ENCODE peak calls at places on chromosomes 16 and 17, in five cellular contexts. P, E, X, Q and Z are unnamed samples. For H3K9me3, the result is how much of the 10 kb centered on the place peaks cover.

GRCh38 chr16:27483624-27484023 is 66.1 kb downstream of the GTF3C1 start:
- DNase-seq in X (no peak), P (no peak), Q (no peak), E (no peak), Z (no peak)

GRCh38 chr17:27993723-27994310 is 48.7 kb upstream of the NLK start:
- DNase-seq in P (no peak), E (no peak), Q (no peak), X (no peak), Z (no peak)

GRCh38 chr17:74018116-74018515 is 185.4 kb upstream of the RPL38 start:
- DNase-seq in P (no peak), Q (no peak), E (no peak), X (no peak), Z (no peak)

GRCh38 chr17:27956601-27957445 is 63.7 kb upstream of the LYRM9 start:
- DNase-seq in X (no peak), Q (no peak), P (peak), E (no peak), Z (no peak)

GRCh38 chr17:40536731-40537171 is 28.5 kb downstream of the CCR7 start:
- DNase-seq in P (no peak), X (no peak), Q (peak), E (no peak), Z (no peak)

GRCh38 chr16:58727796-58728568 is 6.1 kb downstream of the GOT2 start:
- DNase-seq in E (no peak), Q (no peak), X (no peak), P (no peak), Z (no peak)

GRCh38 chr17:32568673-32569072 is 81.9 kb downstream of the CDK5R1 start:
- DNase-seq in X (no peak), E (no peak), Q (no peak), P (no peak), Z (no peak)

GRCh38 chr17:6577686-6578263 is 21.4 kb upstream of the PITPNM3 start:
- DNase-seq in Q (no peak), P (no peak), X (no peak), E (no peak), Z (no peak)

GRCh38 chr17:61635913-61636432 is 45.0 kb upstream of the NACA2 start:
- DNase-seq in P (peak), Q (peak), X (no peak), E (peak), Z (peak)

GRCh38 chr17:81911969-81912368 is 770 bp upstream of the PCYT2 start:
- DNase-seq in E (no peak), X (no peak), Q (no peak), P (no peak), Z (no peak)
- H3K4me3 ChIP-seq in E (no peak), X (no peak), Q (no peak), P (no peak), Z (no peak)

DNA sequence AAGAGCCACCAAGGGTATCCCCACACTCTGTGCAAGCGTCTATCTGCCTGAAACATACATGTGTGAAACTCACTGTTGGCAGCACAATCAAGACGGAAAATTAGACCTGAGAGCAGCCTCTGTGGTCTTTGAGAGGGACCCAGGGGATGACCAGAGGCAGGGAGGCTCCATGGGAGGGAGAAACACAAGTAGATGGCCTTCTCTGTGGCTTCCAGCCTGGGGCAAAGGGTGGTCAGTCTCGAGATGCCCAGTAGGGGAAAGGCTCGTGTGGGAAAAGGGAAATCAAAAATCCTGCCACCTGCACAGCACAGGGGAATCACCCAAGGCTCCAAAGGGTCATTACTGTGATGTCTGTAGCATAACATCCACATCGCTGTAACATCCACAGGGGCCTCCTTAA is 823.3 kb downstream of the KCNJ18 start:
- DNase-seq in X (no peak), Q (no peak), P (no peak), E (no peak), Z (no peak)
- H3K9me3 ChIP-seq in X (under half), Q (under half), P (under half), E (under half), Z (under half)

GRCh38 chr17:43324205-43324893 is 74.4 kb upstream of the ARL4D start:
- DNase-seq in X (no peak), P (no peak), E (no peak), Q (no peak), Z (no peak)

GRCh38 chr17:43328650-43329049 is 70.1 kb upstream of the ARL4D start:
- DNase-seq in E (no peak), X (no peak), Q (no peak), P (no peak), Z (no peak)

GRCh38 chr17:43327834-43328420 is 70.9 kb upstream of the ARL4D start:
- DNase-seq in X (no peak), P (no peak), Q (no peak), E (no peak), Z (no peak)

GRCh38 chr17:43327421-43327820 is 71.4 kb upstream of the ARL4D start:
- DNase-seq in Q (no peak), X (no peak), E (no peak), P (no peak), Z (no peak)

GRCh38 chr17:43326490-43327275 is 72.1 kb upstream of the ARL4D start:
- DNase-seq in E (no peak), X (no peak), P (no peak), Q (no peak), Z (no peak)
- H3K4me3 ChIP-seq in E (no peak), X (no peak), P (no peak), Q (no peak), Z (no peak)

DNA sequence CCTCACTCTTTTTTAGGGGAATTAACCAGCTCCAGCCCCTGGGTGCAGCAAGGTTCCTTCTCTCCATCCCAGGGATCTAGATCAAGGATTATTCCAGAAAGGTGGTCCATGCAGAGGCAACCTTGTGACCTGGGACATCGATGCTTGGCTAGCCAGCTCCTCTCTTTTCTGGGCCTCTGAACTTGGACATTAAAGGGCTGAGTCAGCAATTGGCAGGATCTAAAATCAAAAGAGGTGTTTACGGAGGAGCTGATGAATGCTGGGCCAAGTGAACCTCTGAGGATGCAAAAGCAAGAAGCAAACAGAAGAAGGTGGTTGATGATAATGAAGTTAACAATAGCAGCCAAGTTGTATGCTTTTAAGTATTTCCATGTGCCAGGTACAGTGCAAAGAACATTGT is 207.0 kb downstream of the MAF start:
- DNase-seq in Q (no peak), X (no peak), E (no peak), P (no peak), Z (no peak)
- H3K9me3 ChIP-seq in Q (under half), X (under half), E (under half), P (under half), Z (under half)

DNA sequence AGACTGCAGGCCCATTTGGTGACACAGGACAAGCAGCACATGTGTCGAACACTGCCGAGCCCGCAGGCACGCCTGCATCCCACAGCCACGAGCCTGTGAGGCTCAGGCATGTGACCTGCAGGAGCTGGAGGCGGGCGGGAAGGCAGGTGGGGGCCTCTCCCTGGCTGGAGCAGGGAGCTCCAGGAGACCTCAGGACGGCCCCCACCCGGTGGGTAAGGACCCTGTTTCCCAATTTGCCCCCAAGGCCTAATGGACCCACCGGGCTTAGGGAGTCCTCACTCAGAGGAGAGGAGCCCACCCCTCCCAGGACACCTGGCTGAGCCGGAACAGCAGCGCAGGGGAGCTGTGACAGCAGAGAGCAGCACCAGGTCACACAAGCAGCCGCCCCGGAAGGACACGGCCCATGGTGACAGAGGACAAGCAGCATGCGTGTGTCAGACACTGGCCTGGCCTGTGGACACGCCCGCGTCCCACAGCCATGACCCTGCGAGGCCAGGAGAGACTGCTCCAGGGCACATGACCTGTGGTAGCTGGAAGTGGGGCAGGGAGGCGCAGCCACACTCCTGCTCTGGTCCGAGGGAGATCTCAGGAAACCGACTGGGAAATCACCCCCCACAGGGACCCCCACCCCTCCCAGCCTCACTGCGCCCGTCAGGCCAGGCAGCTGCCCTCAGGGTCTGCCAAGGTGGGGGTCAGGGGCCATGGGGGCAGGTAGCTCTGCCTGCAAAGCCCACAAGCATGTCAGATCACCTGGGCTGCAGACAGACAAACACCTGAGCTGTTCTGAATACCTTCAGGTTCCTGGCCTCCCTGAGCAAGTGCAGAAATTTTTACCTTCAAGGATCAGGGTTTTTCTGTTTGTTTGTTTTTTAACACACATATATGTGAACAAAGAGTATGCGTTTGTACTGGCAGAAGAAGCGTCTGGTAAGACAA is 2.4 kb downstream of the SPSB3 start:
- DNase-seq in Q (no peak), E (no peak), P (no peak), X (peak), Z (no peak)
- H3K4me3 ChIP-seq in Q (no peak), E (no peak), P (no peak), X (no peak), Z (no peak)